ENCODE peak calls at places on chromosome 19, in seven cellular contexts. H is T-cell; V is PC-9; K is NCI-H1105; B is GM13976; E is activated CD8-positive, alpha-beta T cell treated with anti-CD3 and anti-CD28 coated beads for 36 hours; Q is IMR-90. C is an unnamed sample.

GRCh38 chr19:58538257-58539168 is 5.4 kb upstream of the TRIM28 start:
- DNase-seq in Q (no peak), K (no peak), B (peak; percentile 57), E (peak; percentile 75), H (no peak), V (no peak), C (no peak)

GRCh38 chr19:18450934-18451836 is 13.3 kb upstream of the ISYNA1 start:
- DNase-seq in V (peak; percentile 54), E (peak; percentile 94), B (peak; percentile 94), K (peak; percentile 53), H (peak; percentile 84), Q (peak; percentile 64), C (peak; percentile 82)

GRCh38 chr19:50933640-50934039 is 19.2 kb downstream of the KLK5 start:
- DNase-seq in V (peak; percentile 93), K (no peak), Q (peak; percentile 24), B (no peak), E (no peak), H (no peak), C (no peak)

GRCh38 chr19:16659832-16660708 is at the start of gene SMIM7:
- DNase-seq in K (peak; percentile 98), Q (peak; percentile 98), B (peak; percentile 99), E (peak; percentile 98), H (peak; percentile 98), V (peak; percentile 96), C (peak; percentile 99)

GRCh38 chr19:23515551-23515950 is 120.3 kb upstream of the ZNF91 start:
- DNase-seq in E (no peak), K (no peak), H (no peak), V (peak; percentile 34), B (no peak), Q (no peak), C (no peak)

GRCh38 chr19:43707158-43707712 is 8.6 kb upstream of the IRGC start:
- DNase-seq in K (no peak), V (no peak), B (no peak), Q (no peak), E (no peak), H (no peak), C (no peak)

GRCh38 chr19:41801682-41802317 is 5.4 kb downstream of the CEACAM3 start:
- DNase-seq in K (no peak), B (no peak), H (no peak), Q (no peak), V (peak; percentile 87), E (no peak), C (no peak)

GRCh38 chr19:55340784-55341147 is 1.1 kb downstream of the KMT5C start:
- DNase-seq in V (peak; percentile 21), Q (no peak), B (no peak), K (peak; percentile 79), H (no peak), E (peak; percentile 53), C (no peak)

GRCh38 chr19:2923510-2923909 is 21.3 kb downstream of the ZNF77 start:
- DNase-seq in V (no peak), H (no peak), K (no peak), Q (peak; percentile 45), E (no peak), B (no peak), C (no peak)

GRCh38 chr19:49801966-49802661 is 11.0 kb downstream of the FUZ start:
- DNase-seq in E (no peak), V (no peak), Q (peak; percentile 86), H (no peak), B (no peak), K (peak; percentile 67), C (peak; percentile 96)

GRCh38 chr19:40159744-40160143 is 31.5 kb upstream of the MAP3K10 start:
- DNase-seq in K (no peak), V (no peak), B (no peak), E (no peak), H (no peak), Q (no peak), C (no peak)

GRCh38 chr19:15101479-15102082 is 5.6 kb upstream of the SYDE1 start:
- DNase-seq in E (peak; percentile 83), K (no peak), H (peak; percentile 17), Q (peak; percentile 56), V (no peak), B (peak; percentile 54), C (no peak)

GRCh38 chr19:49988433-49988832 is 27.5 kb upstream of the SIGLEC11 start:
- DNase-seq in V (no peak), H (no peak), K (no peak), Q (peak; percentile 83), B (no peak), E (peak; percentile 22), C (no peak)

GRCh38 chr19:532578-533484 is 1.3 kb downstream of the CDC34 start:
- DNase-seq in H (no peak), E (peak; percentile 62), V (no peak), K (peak; percentile 71), Q (peak; percentile 64), B (peak; percentile 68), C (peak; percentile 80)

GRCh38 chr19:35039881-35040456 is 1.6 kb upstream of the HPN start:
- DNase-seq in V (no peak), Q (no peak), B (no peak), K (no peak), E (no peak), H (no peak), C (no peak)

GRCh38 chr19:19628499-19629134 is 597 bp upstream of the LPAR2 start:
- DNase-seq in K (peak; percentile 90), V (peak; percentile 84), E (peak; percentile 80), H (no peak), Q (peak; percentile 48), B (peak; percentile 68), C (no peak)

GRCh38 chr19:8120636-8121480 is 28.5 kb downstream of the FBN3 start:
- DNase-seq in Q (no peak), H (no peak), E (no peak), K (no peak), B (no peak), V (no peak), C (no peak)

GRCh38 chr19:58037927-58038687 is 4.3 kb downstream of the ZSCAN1 start:
- DNase-seq in V (no peak), K (no peak), B (no peak), H (no peak), Q (no peak), E (no peak), C (no peak)

GRCh38 chr19:46659151-46660007 is 1.6 kb downstream of the DACT3 start:
- DNase-seq in H (no peak), B (peak; percentile 16), K (no peak), E (peak; percentile 27), V (no peak), Q (no peak), C (peak; percentile 59)

C was measured in dorsolateral prefrontal cortex.